ENCODE peak calls at places on chromosomes 7 and 10, in four cellular contexts. U is Peyer's patch; X is suprapubic skin; K is activated CD8-positive, alpha-beta T cell treated with anti-CD3 and anti-CD28 coated beads for 36 hours. O is an unnamed sample.

GRCh38 chr10:120012133-120012405 is 119.5 kb downstream of the SEC23IP start:
- DNase-seq in U (no peak), X (no peak), K (no peak), O (no peak)

GRCh38 chr7:4093492-4093891 is 588.6 kb upstream of the FOXK1 start:
- DNase-seq in U (no peak), X (no peak), K (no peak), O (no peak)

GRCh38 chr10:43250925-43251663 is 15.8 kb downstream of the RASGEF1A start:
- DNase-seq in K (no peak), X (peak; percentile 74), U (peak; percentile 40), O (no peak)

GRCh38 chr7:18473119-18473518 is 22.4 kb upstream of the HDAC9 start:
- DNase-seq in X (no peak), K (no peak), U (no peak), O (no peak)

GRCh38 chr10:77180794-77181193 is 456.8 kb downstream of the KCNMA1 start:
- DNase-seq in K (no peak), U (no peak), X (no peak), O (no peak)

GRCh38 chr10:133162178-133162909 is 2.3 kb downstream of the KNDC1 start:
- DNase-seq in X (no peak), K (no peak), U (peak; percentile 34), O (no peak)

GRCh38 chr7:7793921-7794320 is 75.5 kb upstream of the RPA3 start:
- DNase-seq in X (no peak), K (no peak), U (no peak), O (no peak)

GRCh38 chr10:97017474-97017903 is 168.3 kb downstream of the SLIT1 start:
- DNase-seq in U (no peak), X (peak; percentile 53), K (no peak), O (no peak)

GRCh38 chr7:128783143-128783799 is 7.7 kb upstream of the OPN1SW start:
- DNase-seq in X (no peak), K (peak; percentile 25), U (peak; percentile 52), O (no peak)

GRCh38 chr10:98320476-98321202 is 52.6 kb upstream of the LOXL4 start:
- DNase-seq in K (no peak), X (no peak), U (no peak), O (no peak)

GRCh38 chr10:78688945-78689935 is 379.5 kb upstream of the ZMIZ1 start:
- DNase-seq in K (no peak), X (no peak), U (no peak), O (no peak)

GRCh38 chr7:25862993-25863726 is 288.8 kb upstream of the NFE2L3 start:
- DNase-seq in X (no peak), K (no peak), U (no peak), O (no peak)

GRCh38 chr7:22697322-22697859 is 29.6 kb upstream of the IL6 start:
- DNase-seq in K (no peak), X (no peak), U (no peak), O (no peak)

GRCh38 chr7:22696672-22697071 is 30.3 kb upstream of the IL6 start:
- DNase-seq in X (no peak), U (no peak), K (peak; percentile 12), O (no peak)

GRCh38 chr7:22698762-22699161 is 28.2 kb upstream of the IL6 start:
- DNase-seq in X (no peak), K (no peak), U (no peak), O (no peak)

GRCh38 chr7:22695476-22696132 is 31.4 kb upstream of the IL6 start:
- DNase-seq in U (no peak), K (no peak), X (no peak), O (no peak)

GRCh38 chr7:22697897-22698645 is 28.9 kb upstream of the IL6 start:
- DNase-seq in U (no peak), X (no peak), K (peak; percentile 54), O (peak; percentile 40)
- TF ChIP-seq CTCF in U (no peak), X (no peak), K (no peak), O (no peak)

DNA sequence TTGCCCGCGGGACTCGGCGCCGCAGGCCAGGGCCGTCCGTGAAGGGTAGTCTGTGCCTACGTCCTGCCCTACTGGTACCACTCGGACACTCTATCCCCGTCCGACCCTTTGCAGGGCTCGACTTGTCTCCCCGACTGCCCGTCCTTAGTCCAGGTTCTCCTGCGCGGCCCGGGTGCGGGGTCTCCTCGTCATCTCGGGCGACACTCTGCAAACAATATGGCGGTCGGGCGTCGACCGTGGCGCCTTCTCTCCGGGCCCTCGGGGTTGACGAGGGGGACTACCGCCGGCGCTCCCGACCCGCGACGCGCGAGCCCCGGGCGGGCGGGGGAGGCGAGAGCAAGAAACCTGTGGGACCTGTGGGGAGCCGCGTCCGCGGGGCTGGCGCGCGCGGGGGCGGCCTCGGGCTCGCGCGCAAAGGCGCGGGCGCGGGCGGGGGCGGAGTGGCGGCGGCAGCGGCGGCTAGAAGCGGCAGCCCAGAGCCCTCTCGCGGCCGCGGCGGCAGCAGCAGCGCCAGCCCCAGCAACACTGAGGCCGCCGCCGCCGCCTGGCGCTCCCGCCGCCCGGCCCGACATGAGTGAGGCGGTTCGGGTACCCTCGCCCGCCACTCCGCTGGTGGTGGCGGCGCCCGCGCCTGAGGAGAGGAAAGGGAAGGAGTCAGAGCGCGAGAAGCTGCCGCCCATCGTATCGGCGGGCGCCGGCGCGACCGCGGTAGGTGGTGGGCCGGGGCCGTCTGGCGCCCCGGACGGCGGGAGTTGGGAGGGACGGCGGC is at the start of gene HECTD2:
- DNase-seq in U (peak; percentile 91), X (peak; percentile 88), K (peak; percentile 80), O (peak; percentile 88)
- TF ChIP-seq CTCF in U (peak; percentile 71), X (peak; percentile 52), K (no peak), O (peak; percentile 77)

GRCh38 chr7:91285966-91286365 is 21.7 kb downstream of the FZD1 start:
- DNase-seq in X (no peak), K (no peak), U (no peak), O (no peak)

GRCh38 chr7:91287685-91288084 is 23.5 kb downstream of the FZD1 start:
- DNase-seq in U (no peak), K (no peak), X (no peak), O (no peak)

GRCh38 chr7:91289633-91290260 is 25.5 kb downstream of the FZD1 start:
- DNase-seq in K (no peak), X (no peak), U (no peak), O (no peak)

GRCh38 chr7:91288208-91288824 is 24.1 kb downstream of the FZD1 start:
- DNase-seq in K (peak; percentile 34), X (no peak), U (peak; percentile 78), O (peak; percentile 13)

DNA sequence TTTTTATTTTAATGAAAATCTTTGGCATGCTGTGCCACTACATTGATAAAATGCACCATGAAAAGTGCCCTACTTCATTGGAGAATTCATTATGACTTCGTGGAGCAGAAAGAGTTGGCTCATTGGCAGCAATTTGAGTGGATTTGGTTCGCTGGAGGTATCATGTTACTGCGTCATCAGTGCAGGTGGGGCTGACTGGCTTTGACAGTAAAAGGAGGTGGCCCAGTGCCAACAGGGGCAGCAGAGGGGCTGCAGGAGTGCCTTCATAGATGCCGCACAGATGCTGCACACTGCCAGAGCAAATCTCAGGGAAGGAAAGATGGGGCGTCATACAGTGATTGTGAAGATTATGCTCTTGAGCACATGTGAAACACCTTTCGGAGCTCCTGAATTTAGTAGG is 22.2 kb downstream of the FZD1 start:
- DNase-seq in K (no peak), U (no peak), X (no peak), O (no peak)
- TF ChIP-seq CTCF in K (no peak), U (no peak), X (no peak), O (no peak)

GRCh38 chr10:9315292-9315691 is 1260.8 kb downstream of the GATA3 start:
- DNase-seq in K (no peak), X (no peak), U (no peak), O (no peak)

DNA sequence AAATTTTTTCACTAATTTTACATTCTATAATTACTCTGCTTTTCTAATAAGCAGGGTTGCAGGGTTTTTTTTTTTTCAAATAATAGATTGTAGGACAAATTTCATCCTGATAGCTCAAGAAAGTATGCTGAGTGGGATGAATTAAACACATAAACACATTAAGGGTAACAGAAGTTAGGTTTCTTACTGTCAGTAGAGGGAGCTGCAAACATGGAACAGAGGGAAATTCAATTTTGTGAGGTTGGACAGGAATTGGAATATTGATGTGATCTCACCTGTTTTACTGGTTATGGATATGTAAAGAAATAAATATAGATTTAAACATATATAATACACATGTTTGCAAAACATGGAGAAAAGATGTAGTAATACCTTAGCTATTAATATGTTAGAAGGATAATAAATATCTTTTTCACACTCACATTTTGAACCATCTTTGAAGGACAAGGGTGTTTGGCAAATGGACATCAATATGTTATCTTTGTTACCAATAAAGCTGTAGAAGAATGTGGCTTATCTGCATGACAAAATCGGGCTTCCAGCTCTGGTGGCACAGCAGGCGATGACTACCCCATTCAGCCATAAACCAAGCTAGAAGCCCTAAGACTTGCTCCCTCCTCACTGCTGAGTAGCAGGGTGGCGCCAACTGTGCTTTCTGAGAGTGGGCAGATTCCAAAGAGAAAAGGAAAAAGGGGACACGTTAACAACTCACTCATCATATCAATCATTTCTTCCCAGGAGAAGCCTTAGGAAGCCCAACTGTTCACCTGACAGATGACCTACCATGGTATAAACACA is 1257.4 kb downstream of the GATA3 start:
- DNase-seq in X (no peak), U (no peak), K (no peak), O (no peak)
- TF ChIP-seq CTCF in X (no peak), U (no peak), K (no peak), O (no peak)

GRCh38 chr7:80635998-80636397 is 2.4 kb upstream of the CD36 start:
- DNase-seq in U (no peak), K (no peak), X (no peak), O (no peak)
- TF ChIP-seq CTCF in U (no peak), K (no peak), X (no peak), O (no peak)

GRCh38 chr10:59865101-59865500 is 41.3 kb downstream of the CCDC6 start:
- DNase-seq in K (no peak), X (no peak), U (peak; percentile 63), O (no peak)
- TF ChIP-seq CTCF in K (peak; percentile 49), X (peak; percentile 24), U (peak; percentile 54), O (peak; percentile 44)

GRCh38 chr7:15199482-15199881 is 296.9 kb upstream of the DGKB start:
- DNase-seq in X (no peak), U (no peak), K (no peak), O (no peak)
- TF ChIP-seq CTCF in X (no peak), U (no peak), K (no peak), O (no peak)

DNA sequence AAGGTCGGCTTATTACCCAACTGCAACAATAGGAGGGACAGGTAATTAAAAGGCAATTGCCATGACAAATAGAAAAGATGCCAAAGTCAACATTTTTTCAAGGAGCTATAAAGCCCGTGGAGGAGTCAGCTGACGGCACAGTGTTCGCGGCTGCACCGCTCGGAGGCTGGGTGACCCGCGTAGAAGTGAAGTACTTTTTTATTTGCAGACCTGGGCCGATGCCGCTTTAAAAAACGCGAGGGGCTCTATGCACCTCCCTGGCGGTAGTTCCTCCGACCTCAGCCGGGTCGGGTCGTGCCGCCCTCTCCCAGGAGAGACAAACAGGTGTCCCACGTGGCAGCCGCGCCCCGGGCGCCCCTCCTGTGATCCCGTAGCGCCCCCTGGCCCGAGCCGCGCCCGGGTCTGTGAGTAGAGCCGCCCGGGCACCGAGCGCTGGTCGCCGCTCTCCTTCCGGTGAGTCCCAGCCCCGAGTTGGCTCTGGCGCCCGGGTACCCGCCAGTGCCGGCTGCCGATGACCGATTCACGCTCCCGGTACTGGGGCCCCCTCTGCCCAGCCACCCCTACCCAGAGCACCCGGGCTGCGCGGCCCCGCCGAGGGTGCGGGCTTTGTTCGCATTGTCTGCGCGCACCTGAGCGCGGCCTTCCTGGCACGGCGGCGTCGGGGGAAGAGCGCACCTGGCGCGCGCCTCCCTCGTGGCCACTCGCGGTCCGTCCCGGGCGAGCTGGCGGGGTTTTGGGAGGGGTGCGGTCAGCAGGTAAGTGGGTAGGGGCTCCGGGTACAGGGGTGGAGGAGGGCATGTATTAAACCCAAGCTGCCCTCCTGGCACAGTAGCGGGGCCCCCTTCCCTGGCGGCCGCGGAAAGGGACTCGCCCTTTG is at the start of gene VWA2:
- DNase-seq in X (no peak), U (peak; percentile 71), K (peak; percentile 68), O (peak; percentile 59)
- TF ChIP-seq CTCF in X (no peak), U (peak; percentile 18), K (peak; percentile 57), O (peak; percentile 25)